ENCODE peak calls at places on chromosomes 13 and 19, in eight cellular contexts. G is lung; Z is ELF-1; A is stimulated activated CD8-positive, alpha-beta memory T cell treated with anti-CD3 and anti-CD28 coated beads, Interleukin-4, amount 100 ng/mL, for 1 hour; S is NCI-H1105 treated with DMSO at 0.1 percent for 48 hours; U is choroid plexus epithelial cell; I is midbrain; X is stimulated activated CD4-positive, alpha-beta T cell treated with anti-CD3 and anti-CD28 coated beads, Interleukin-1b, Interleukin-23, amount 100 ng/mL, for 1 hour. O is an unnamed sample.

GRCh38 chr13:102696465-102696864 is 1.6 kb upstream of the METTL21C start:
- DNase-seq in G (no peak), Z (no peak), A (no peak), S (no peak), U (no peak), I (no peak), X (no peak), O (no peak)

GRCh38 chr19:4447327-4448146 is 10.1 kb downstream of the UBXN6 start:
- DNase-seq in G (no peak), Z (no peak), A (no peak), S (no peak), U (no peak), I (no peak), X (no peak), O (no peak)

GRCh38 chr13:45004096-45004495 is 14.8 kb downstream of the GPALPP1 start:
- DNase-seq in G (no peak), Z (no peak), A (no peak), S (no peak), U (no peak), I (no peak), X (no peak), O (no peak)

GRCh38 chr13:50787316-50788195 is 55.9 kb downstream of the DLEU7 start:
- DNase-seq in G (no peak), Z (no peak), A (no peak), S (no peak), U (no peak), I (no peak), X (no peak), O (no peak)

GRCh38 chr19:12867120-12868099 is 13.8 kb downstream of the DNASE2 start:
- DNase-seq in G (no peak), Z (peak), A (no peak), S (peak), U (peak), I (no peak), X (peak), O (no peak)

GRCh38 chr19:495440-496332 is 600 bp upstream of the MADCAM1 start:
- DNase-seq in G (no peak), Z (peak), A (no peak), S (no peak), U (no peak), I (no peak), X (no peak), O (peak)

GRCh38 chr13:101527130-101527529 is 74.7 kb downstream of the ITGBL1 start:
- DNase-seq in G (no peak), Z (no peak), A (no peak), S (no peak), U (no peak), I (no peak), X (no peak), O (no peak)

GRCh38 chr13:79229761-79230160 is 176.3 kb downstream of the RBM26 start:
- DNase-seq in G (no peak), Z (no peak), A (no peak), S (no peak), U (no peak), I (no peak), X (no peak), O (no peak)

GRCh38 chr19:53007200-53008054 is 6.3 kb upstream of the ERVV-1 start:
- DNase-seq in G (no peak), Z (peak), A (no peak), S (no peak), U (no peak), I (no peak), X (no peak), O (no peak)

GRCh38 chr19:38134538-38135149 is 89.4 kb downstream of the DPF1 start:
- DNase-seq in G (no peak), Z (peak), A (no peak), S (peak), U (peak), I (no peak), X (no peak), O (peak)

GRCh38 chr13:43494206-43494605 is 292.6 kb downstream of the ENOX1 start:
- DNase-seq in G (no peak), Z (no peak), A (no peak), S (no peak), U (no peak), I (no peak), X (no peak), O (no peak)

GRCh38 chr19:39671739-39672363 is 16.1 kb downstream of the LGALS16 start:
- DNase-seq in G (peak), Z (peak), A (no peak), S (peak), U (peak), I (peak), X (no peak), O (peak)

GRCh38 chr13:29081036-29081435 is 260.9 kb downstream of the MTUS2 start:
- DNase-seq in G (no peak), Z (no peak), A (no peak), S (no peak), U (peak), I (no peak), X (no peak), O (peak)

GRCh38 chr19:34224996-34225658 is 29.2 kb upstream of the GARRE1 start:
- DNase-seq in G (no peak), Z (peak), A (no peak), S (no peak), U (peak), I (no peak), X (no peak), O (peak)

GRCh38 chr19:49210901-49211451 is 53.4 kb downstream of the TRPM4 start:
- DNase-seq in G (no peak), Z (peak), A (no peak), S (no peak), U (no peak), I (no peak), X (no peak), O (no peak)

GRCh38 chr19:49019242-49019932 is 2.5 kb upstream of the LHB start:
- DNase-seq in G (peak), Z (peak), A (peak), S (peak), U (peak), I (peak), X (peak), O (peak)

GRCh38 chr19:27775395-27775794 is 1437.6 kb downstream of the UQCRFS1 start:
- DNase-seq in G (no peak), Z (no peak), A (no peak), S (no peak), U (peak), I (no peak), X (no peak), O (no peak)

GRCh38 chr19:54707932-54708331 is 16.3 kb upstream of the KIR3DL3 start:
- DNase-seq in G (peak), Z (no peak), A (no peak), S (no peak), U (no peak), I (no peak), X (no peak), O (no peak)

GRCh38 chr19:41548954-41549688 is 26.8 kb upstream of the CEACAM21 start:
- DNase-seq in G (no peak), Z (no peak), A (no peak), S (no peak), U (no peak), I (no peak), X (no peak), O (no peak)

GRCh38 chr13:87661471-87661870 is 9.7 kb upstream of the SLITRK5 start:
- DNase-seq in G (no peak), Z (no peak), A (no peak), S (peak), U (peak), I (peak), X (no peak), O (no peak)

GRCh38 chr19:44592451-44592890 is 20.9 kb upstream of the IGSF23 start:
- DNase-seq in G (no peak), Z (no peak), A (no peak), S (no peak), U (no peak), I (no peak), X (no peak), O (no peak)

GRCh38 chr13:22828081-22828480 is 352.7 kb upstream of the SGCG start:
- DNase-seq in G (no peak), Z (no peak), A (no peak), S (no peak), U (no peak), I (no peak), X (no peak), O (no peak)

GRCh38 chr13:74005320-74006154 is 128.7 kb downstream of the KLF12 start:
- DNase-seq in G (no peak), Z (no peak), A (no peak), S (no peak), U (no peak), I (no peak), X (no peak), O (no peak)

GRCh38 chr13:37640499-37640898 is 41.9 kb upstream of the POSTN start:
- DNase-seq in G (no peak), Z (no peak), A (no peak), S (peak), U (peak), I (peak), X (no peak), O (peak)

GRCh38 chr19:1608414-1609391 is 3.4 kb upstream of the UQCR11 start:
- DNase-seq in G (no peak), Z (no peak), A (no peak), S (no peak), U (peak), I (no peak), X (no peak), O (no peak)

GRCh38 chr13:111122056-111122455 is 6.9 kb downstream of the ARHGEF7 start:
- DNase-seq in G (no peak), Z (no peak), A (no peak), S (peak), U (peak), I (no peak), X (no peak), O (no peak)

GRCh38 chr13:109608032-109608431 is 178.4 kb downstream of the IRS2 start:
- DNase-seq in G (no peak), Z (no peak), A (no peak), S (no peak), U (no peak), I (no peak), X (no peak), O (no peak)

GRCh38 chr19:3336680-3337523 is 29.5 kb upstream of the NFIC start:
- DNase-seq in G (peak), Z (no peak), A (no peak), S (peak), U (peak), I (peak), X (no peak), O (no peak)

GRCh38 chr13:46588019-46588418 is 35.0 kb downstream of the LRCH1 start:
- DNase-seq in G (no peak), Z (no peak), A (no peak), S (no peak), U (no peak), I (no peak), X (no peak), O (no peak)

GRCh38 chr13:74920945-74921725 is 560.8 kb downstream of the TBC1D4 start:
- DNase-seq in G (no peak), Z (no peak), A (no peak), S (no peak), U (peak), I (no peak), X (no peak), O (peak)

GRCh38 chr19:19170053-19170945 is at the start of gene MEF2B:
- DNase-seq in G (peak), Z (peak), A (peak), S (peak), U (peak), I (peak), X (peak), O (peak)

O was measured in HT-29.